ENCODE peak calls at places on chromosomes 12 and 14, in five cellular contexts. W is stimulated activated CD4-positive, alpha-beta T cell treated with anti-CD3 and anti-CD28 coated beads, Interleukin-15, amount 100 ng/mL, for 24 hours; C is PC-3; N is breast epithelium; B is KG1. M is an unnamed sample.

GRCh38 chr14:63535918-63536317 is 7.3 kb downstream of the PPP2R5E start:
- DNase-seq in C (no peak), B (no peak), N (no peak), W (no peak), M (no peak)

GRCh38 chr14:92615451-92615850 is 101.9 kb downstream of the RIN3 start:
- DNase-seq in N (no peak), W (peak), B (no peak), C (peak), M (no peak)

GRCh38 chr14:52917732-52918131 is 33.1 kb downstream of the FERMT2 start:
- DNase-seq in W (no peak), B (no peak), C (peak), N (no peak), M (no peak)

GRCh38 chr12:29818925-29819324 is 35.2 kb upstream of the TMTC1 start:
- DNase-seq in W (no peak), N (no peak), C (no peak), B (no peak), M (no peak)

GRCh38 chr14:80764496-80764895 is 177.0 kb downstream of the CEP128 start:
- DNase-seq in W (no peak), N (no peak), C (peak), B (no peak), M (no peak)

GRCh38 chr12:53623526-53623925 is 2.7 kb downstream of the ATF7 start:
- DNase-seq in N (no peak), C (no peak), B (no peak), W (no peak), M (no peak)

GRCh38 chr12:124646385-124647230 is 79.2 kb upstream of the NCOR2 start:
- DNase-seq in W (peak), N (no peak), B (no peak), C (no peak), M (no peak)

GRCh38 chr14:101830271-101830670 is 68.8 kb downstream of the PPP2R5C start:
- DNase-seq in B (no peak), W (no peak), C (no peak), N (no peak), M (no peak)

GRCh38 chr12:104138747-104139186 is 757 bp upstream of the NFYB start:
- DNase-seq in C (no peak), N (no peak), B (no peak), W (no peak), M (peak)

GRCh38 chr14:77059276-77059934 is 30.9 kb upstream of the IRF2BPL start:
- DNase-seq in W (peak), C (peak), B (no peak), N (peak), M (no peak)

GRCh38 chr14:56216631-56217379 is 98.6 kb downstream of the PELI2 start:
- DNase-seq in W (no peak), N (no peak), B (no peak), C (no peak), M (peak)

GRCh38 chr12:130879781-130880389 is 8.0 kb downstream of the RAN start:
- DNase-seq in N (no peak), W (peak), B (no peak), C (no peak), M (no peak)

GRCh38 chr12:4045433-4045760 is 172.2 kb upstream of the PARP11 start:
- DNase-seq in B (no peak), N (no peak), C (no peak), W (no peak), M (no peak)

GRCh38 chr12:5522358-5523335 is 90.7 kb downstream of the NTF3 start:
- DNase-seq in N (no peak), C (no peak), B (no peak), W (no peak), M (no peak)

GRCh38 chr14:53384073-53384472 is 230.9 kb upstream of the DDHD1 start:
- DNase-seq in W (no peak), B (no peak), N (no peak), C (no peak), M (no peak)

GRCh38 chr12:39638840-39639239 is 19.2 kb upstream of the ABCD2 start:
- DNase-seq in N (no peak), W (no peak), C (no peak), B (no peak), M (no peak)

GRCh38 chr12:25976289-25976688 is 17.8 kb downstream of the RASSF8 start:
- DNase-seq in C (no peak), W (no peak), N (no peak), B (no peak), M (no peak)

GRCh38 chr14:92944976-92945375 is 22.0 kb downstream of the CHGA start:
- DNase-seq in N (no peak), W (no peak), B (no peak), C (no peak), M (no peak)

GRCh38 chr12:53543539-53543938 is 36.3 kb upstream of the NPFF start:
- DNase-seq in W (peak), B (no peak), N (peak), C (peak), M (no peak)

GRCh38 chr12:92535961-92536360 is 166.8 kb upstream of the PLEKHG7 start:
- DNase-seq in C (no peak), B (no peak), W (no peak), N (no peak), M (no peak)

GRCh38 chr14:99686557-99687283 is 2.6 kb downstream of the CYP46A1 start:
- DNase-seq in B (no peak), W (no peak), C (no peak), N (no peak), M (no peak)

GRCh38 chr12:13254311-13254710 is 57.8 kb downstream of the EMP1 start:
- DNase-seq in B (no peak), N (no peak), C (no peak), W (no peak), M (no peak)

GRCh38 chr12:7856516-7856915 is 16.2 kb downstream of the SLC2A14 start:
- DNase-seq in C (no peak), W (no peak), B (no peak), N (no peak), M (no peak)

GRCh38 chr12:109582636-109583035 is 9.0 kb downstream of the MVK start:
- DNase-seq in C (peak), B (no peak), N (no peak), W (no peak), M (no peak)

GRCh38 chr12:124578445-124578844 is 11.0 kb upstream of the NCOR2 start:
- DNase-seq in N (no peak), W (no peak), C (no peak), B (no peak), M (peak)

GRCh38 chr14:79552778-79553177 is 658.5 kb downstream of the DIO2 start:
- DNase-seq in W (no peak), B (no peak), N (no peak), C (peak), M (no peak)

GRCh38 chr12:70069221-70069811 is 173.9 kb upstream of the CNOT2 start:
- DNase-seq in N (no peak), C (no peak), W (no peak), B (no peak), M (no peak)

GRCh38 chr12:82866227-82866803 is 179.6 kb downstream of the TMTC2 start:
- DNase-seq in B (no peak), C (no peak), N (no peak), W (no peak), M (no peak)

GRCh38 chr12:68915055-68915454 is 17.9 kb downstream of the CPM start:
- DNase-seq in B (no peak), N (no peak), C (peak), W (no peak), M (no peak)

GRCh38 chr14:105760691-105761344 is 234.4 kb downstream of the TMEM121 start:
- DNase-seq in N (no peak), W (no peak), B (no peak), C (no peak), M (no peak)

GRCh38 chr12:129675947-129676346 is 227.9 kb downstream of the TMEM132D start:
- DNase-seq in C (no peak), B (no peak), W (no peak), N (no peak), M (no peak)

GRCh38 chr12:132139912-132140311 is 4.2 kb downstream of the DDX51 start:
- DNase-seq in C (no peak), N (peak), W (no peak), B (no peak), M (peak)

GRCh38 chr14:50085570-50086315 is 30.6 kb downstream of the VCPKMT start:
- DNase-seq in C (peak), N (no peak), W (peak), B (no peak), M (no peak)

GRCh38 chr12:78977463-78977862 is 112.9 kb downstream of the SYT1 start:
- DNase-seq in N (no peak), C (peak), W (no peak), B (no peak), M (no peak)

GRCh38 chr12:74537126-74537706 is 419 bp upstream of the ATXN7L3B start:
- DNase-seq in C (peak), N (no peak), W (no peak), B (peak), M (no peak)

GRCh38 chr12:91884216-91884615 is 261.4 kb downstream of the BTG1 start:
- DNase-seq in B (no peak), C (no peak), N (no peak), W (no peak), M (no peak)

GRCh38 chr12:46108721-46109120 is 118.3 kb upstream of the SCAF11 start:
- DNase-seq in W (no peak), C (no peak), B (no peak), N (no peak), M (no peak)

GRCh38 chr12:80321653-80322052 is 122.4 kb upstream of the PTPRQ start:
- DNase-seq in N (no peak), C (peak), B (no peak), W (no peak), M (no peak)

M was measured in pancreas.